ENCODE peak calls at places on chromosome 19, in five cellular contexts. Y, T, H, F and K are unnamed samples.

GRCh38 chr19:782195-783043 is 14.8 kb upstream of the PTBP1 start:
- DNase-seq in Y (no peak), T (peak), H (peak), F (peak), K (no peak)

GRCh38 chr19:510606-511100 is 3.4 kb downstream of the TPGS1 start:
- DNase-seq in Y (peak), T (peak), H (peak), F (peak), K (peak)

GRCh38 chr19:13834308-13834790 is 39.1 kb downstream of the ZSWIM4 start:
- DNase-seq in Y (no peak), T (peak), H (peak), F (no peak), K (no peak)

GRCh38 chr19:4089400-4089908 is 22.8 kb upstream of the ZBTB7A start:
- DNase-seq in Y (no peak), T (no peak), H (no peak), F (no peak), K (no peak)

GRCh38 chr19:57746580-57747471 is at the start of gene ZNF776:
- DNase-seq in Y (peak), T (peak), H (peak), F (peak), K (peak)

GRCh38 chr19:49956113-49956491 is 4.9 kb downstream of the SIGLEC11 start:
- DNase-seq in Y (no peak), T (no peak), H (no peak), F (no peak), K (no peak)

GRCh38 chr19:14544977-14545715 is 15.8 kb downstream of the TECR start:
- DNase-seq in Y (no peak), T (no peak), H (peak), F (peak), K (no peak)

GRCh38 chr19:50435627-50436026 is 2.9 kb downstream of the MYBPC2 start:
- DNase-seq in Y (no peak), T (no peak), H (no peak), F (no peak), K (no peak)

GRCh38 chr19:38399081-38399480 is 3.8 kb upstream of the FAM98C start:
- DNase-seq in Y (no peak), T (no peak), H (no peak), F (no peak), K (no peak)

GRCh38 chr19:54420383-54421168 is 5.3 kb downstream of the TTYH1 start:
- DNase-seq in Y (no peak), T (peak), H (peak), F (peak), K (no peak)

GRCh38 chr19:10353793-10354391 is 14.5 kb upstream of the ICAM3 start:
- DNase-seq in Y (peak), T (peak), H (peak), F (peak), K (peak)

GRCh38 chr19:42412223-42412622 is 15.0 kb downstream of the LIPE start:
- DNase-seq in Y (no peak), T (no peak), H (peak), F (no peak), K (no peak)

GRCh38 chr19:2109278-2109864 is 12.7 kb downstream of the IZUMO4 start:
- DNase-seq in Y (no peak), T (no peak), H (no peak), F (no peak), K (no peak)

GRCh38 chr19:46838160-46838559 is 12.5 kb downstream of the AP2S1 start:
- DNase-seq in Y (no peak), T (no peak), H (no peak), F (no peak), K (no peak)

GRCh38 chr19:29804493-29804892 is 7.3 kb upstream of the CCNE1 start:
- DNase-seq in Y (no peak), T (no peak), H (no peak), F (no peak), K (no peak)

GRCh38 chr19:18399008-18399407 is 1.6 kb upstream of the LRRC25 start:
- DNase-seq in Y (no peak), T (peak), H (peak), F (peak), K (no peak)

GRCh38 chr19:47458672-47459071 is 13.0 kb downstream of the SLC8A2 start:
- DNase-seq in Y (no peak), T (no peak), H (no peak), F (no peak), K (no peak)

GRCh38 chr19:4866595-4867424 is 657 bp downstream of the PLIN3 start:
- DNase-seq in Y (peak), T (peak), H (peak), F (peak), K (peak)

GRCh38 chr19:51181913-51182419 is 39.9 kb downstream of the SIGLEC7 start:
- DNase-seq in Y (no peak), T (no peak), H (no peak), F (no peak), K (no peak)

GRCh38 chr19:14031719-14032480 is at the start of gene IL27RA:
- DNase-seq in Y (peak), T (peak), H (peak), F (peak), K (peak)

GRCh38 chr19:49019242-49019932 is 2.5 kb upstream of the LHB start:
- DNase-seq in Y (peak), T (peak), H (peak), F (peak), K (peak)

GRCh38 chr19:22332924-22333323 is 46.7 kb downstream of the ZNF729 start:
- DNase-seq in Y (no peak), T (no peak), H (peak), F (no peak), K (no peak)

GRCh38 chr19:5392476-5392875 is 51.9 kb upstream of the PTPRS start:
- DNase-seq in Y (no peak), T (no peak), H (no peak), F (no peak), K (no peak)

GRCh38 chr19:17329768-17330545 is 4.7 kb downstream of the ANO8 start:
- DNase-seq in Y (no peak), T (no peak), H (no peak), F (no peak), K (no peak)

GRCh38 chr19:42442833-42443232 is at the start of gene CXCL17:
- DNase-seq in Y (no peak), T (no peak), H (no peak), F (peak), K (no peak)

GRCh38 chr19:11767633-11768133 is 883 bp downstream of the ZNF441 start:
- DNase-seq in Y (no peak), T (peak), H (peak), F (peak), K (peak)

GRCh38 chr19:34299576-34299975 is 45.2 kb downstream of the GARRE1 start:
- DNase-seq in Y (no peak), T (no peak), H (no peak), F (no peak), K (no peak)

GRCh38 chr19:3743486-3743885 is 18.0 kb downstream of the APBA3 start:
- DNase-seq in Y (no peak), T (no peak), H (peak), F (no peak), K (no peak)

GRCh38 chr19:13692096-13692495 is 72.2 kb upstream of the MRI1 start:
- DNase-seq in Y (no peak), T (peak), H (peak), F (no peak), K (no peak)

GRCh38 chr19:4099054-4099764 is 24.7 kb downstream of the MAP2K2 start:
- DNase-seq in Y (no peak), T (no peak), H (no peak), F (no peak), K (no peak)

GRCh38 chr19:35095667-35096368 is 19.8 kb upstream of the FXYD3 start:
- DNase-seq in Y (no peak), T (no peak), H (no peak), F (no peak), K (no peak)

GRCh38 chr19:55651236-55651635 is 3.2 kb downstream of the CCDC106 start:
- DNase-seq in Y (no peak), T (no peak), H (no peak), F (no peak), K (no peak)

GRCh38 chr19:49985926-49986325 is 25.0 kb upstream of the SIGLEC11 start:
- DNase-seq in Y (no peak), T (no peak), H (peak), F (no peak), K (no peak)

GRCh38 chr19:30673336-30673735 is 301.2 kb downstream of the ZNF536 start:
- DNase-seq in Y (no peak), T (no peak), H (no peak), F (no peak), K (no peak)

GRCh38 chr19:30562981-30563380 is 190.8 kb downstream of the ZNF536 start:
- DNase-seq in Y (no peak), T (no peak), H (no peak), F (no peak), K (no peak)

GRCh38 chr19:10872551-10873107 is 1.3 kb downstream of the CARM1 start:
- DNase-seq in Y (peak), T (no peak), H (peak), F (no peak), K (peak)

GRCh38 chr19:3053218-3053621 is 9.1 kb downstream of the TLE5 start:
- DNase-seq in Y (no peak), T (no peak), H (no peak), F (no peak), K (no peak)

GRCh38 chr19:38655148-38655824 is 7.8 kb downstream of the ACTN4 start:
- DNase-seq in Y (peak), T (no peak), H (no peak), F (no peak), K (no peak)

GRCh38 chr19:42216653-42217521 is 590 bp downstream of the DEDD2 start:
- DNase-seq in Y (peak), T (peak), H (peak), F (peak), K (peak)